ENCODE peak calls at places on chromosome 9, in nine cellular contexts. P is IMR-90, L is ecto neural progenitor cell, T is hypothalamus, B is H54, Q is pancreas, C is brain microvascular endothelial cell, J is amniotic epithelial cell, F is NCI-H1436. I is an unnamed sample.

GRCh38 chr9:105415344-105415980 is 32.4 kb upstream of the FSD1L start:
- DNase-seq in P (peak; percentile 55), F (peak; percentile 64), T (peak; percentile 50), Q (peak; percentile 18), J (peak; percentile 39), C (peak; percentile 38), B (peak; percentile 48), L (peak; percentile 76), I (peak; percentile 55)

GRCh38 chr9:89951671-89952070 is 346.9 kb downstream of the GADD45G start:
- DNase-seq in T (no peak), Q (no peak), C (no peak), B (no peak), F (no peak), L (no peak), J (peak; percentile 6), P (peak; percentile 16), I (no peak)

GRCh38 chr9:114694146-114694545 is 12.2 kb upstream of the TEX48 start:
- DNase-seq in L (no peak), Q (no peak), F (no peak), B (peak; percentile 30), J (peak; percentile 34), C (no peak), P (peak; percentile 23), T (no peak), I (no peak)

GRCh38 chr9:76441551-76442322 is 17.2 kb upstream of the GCNT1 start:
- DNase-seq in T (no peak), J (peak; percentile 29), C (peak; percentile 73), B (peak; percentile 59), F (no peak), P (peak; percentile 92), Q (no peak), L (no peak), I (no peak)

GRCh38 chr9:9558907-9559306 is 1053.9 kb downstream of the PTPRD start:
- DNase-seq in F (no peak), P (no peak), J (no peak), L (no peak), T (no peak), C (no peak), Q (no peak), B (no peak), I (no peak)

GRCh38 chr9:4979224-4979623 is 5.8 kb upstream of the JAK2 start:
- DNase-seq in L (no peak), C (no peak), T (no peak), J (peak; percentile 59), B (no peak), P (peak; percentile 53), F (no peak), Q (no peak), I (no peak)

GRCh38 chr9:97300586-97300985 is 6.9 kb upstream of the CCDC180 start:
- DNase-seq in B (no peak), T (no peak), C (no peak), Q (no peak), L (no peak), F (no peak), J (no peak), P (no peak), I (no peak)

GRCh38 chr9:111957856-111958631 is 61.4 kb downstream of the UGCG start:
- DNase-seq in J (peak; percentile 99), F (peak; percentile 11), P (peak; percentile 99), Q (no peak), L (no peak), B (peak; percentile 46), T (peak; percentile 18), C (peak; percentile 97), I (peak; percentile 20)

GRCh38 chr9:126773004-126773607 is 31.7 kb upstream of the ZBTB43 start:
- DNase-seq in F (no peak), Q (no peak), P (peak; percentile 16), L (no peak), T (no peak), C (no peak), B (peak; percentile 60), J (peak; percentile 35), I (no peak)

GRCh38 chr9:15104826-15105420 is 194.7 kb upstream of the FREM1 start:
- DNase-seq in T (peak; percentile 3), B (peak; percentile 7), C (peak; percentile 10), F (peak; percentile 38), J (peak; percentile 37), L (no peak), Q (no peak), P (peak; percentile 46), I (peak; percentile 2)

GRCh38 chr9:114203410-114204140 is 48.2 kb downstream of the COL27A1 start:
- DNase-seq in P (peak; percentile 25), B (no peak), J (no peak), L (no peak), F (no peak), C (no peak), T (peak; percentile 31), Q (no peak), I (no peak)

GRCh38 chr9:122227576-122227903 is 1.2 kb downstream of the LHX6 start:
- DNase-seq in Q (no peak), L (no peak), B (no peak), T (no peak), J (no peak), C (no peak), F (peak; percentile 42), P (no peak), I (no peak)

GRCh38 chr9:4887556-4887955 is 94.8 kb downstream of the RCL1 start:
- DNase-seq in B (no peak), J (no peak), C (no peak), T (no peak), P (peak; percentile 65), F (no peak), Q (no peak), L (no peak), I (no peak)

GRCh38 chr9:123637596-123637939 is 281.6 kb downstream of the CRB2 start:
- DNase-seq in Q (no peak), B (no peak), P (peak; percentile 53), L (no peak), F (no peak), T (no peak), C (peak; percentile 36), J (peak; percentile 46), I (no peak)

GRCh38 chr9:69180670-69181069 is 6.6 kb downstream of the TJP2 start:
- DNase-seq in P (peak; percentile 99), C (peak; percentile 99), T (no peak), B (peak; percentile 92), Q (peak; percentile 41), J (peak; percentile 94), L (no peak), F (no peak), I (no peak)

GRCh38 chr9:81078555-81078954 is 610.8 kb downstream of the TLE1 start:
- DNase-seq in Q (no peak), J (no peak), B (no peak), F (no peak), P (peak; percentile 7), T (no peak), C (no peak), L (no peak), I (no peak)

GRCh38 chr9:99176527-99177013 is 45.2 kb downstream of the ALG2 start:
- DNase-seq in Q (no peak), J (no peak), P (no peak), C (no peak), F (peak; percentile 23), L (no peak), B (no peak), T (no peak), I (no peak)

GRCh38 chr9:92176068-92176799 is 61.0 kb upstream of the SPTLC1 start:
- DNase-seq in P (no peak), F (no peak), L (peak; percentile 42), C (no peak), T (no peak), J (no peak), Q (no peak), B (no peak), I (no peak)

GRCh38 chr9:22446589-22446949 is at the start of gene DMRTA1:
- DNase-seq in Q (peak; percentile 84), P (peak; percentile 25), J (peak; percentile 35), F (peak; percentile 2), C (peak; percentile 51), L (peak; percentile 90), T (peak; percentile 71), B (peak; percentile 61), I (peak; percentile 5)

GRCh38 chr9:93968451-93969327 is 13.5 kb upstream of the BARX1 start:
- DNase-seq in P (peak; percentile 59), L (no peak), T (no peak), C (peak; percentile 45), B (peak; percentile 29), J (peak; percentile 47), F (no peak), Q (no peak), I (no peak)

GRCh38 chr9:70229026-70229425 is 29.8 kb upstream of the SMC5 start:
- DNase-seq in J (peak; percentile 26), L (no peak), B (no peak), C (no peak), Q (no peak), F (no peak), T (no peak), P (no peak), I (no peak)

GRCh38 chr9:70229579-70229978 is 29.2 kb upstream of the SMC5 start:
- DNase-seq in B (no peak), C (no peak), T (no peak), F (no peak), Q (no peak), P (peak; percentile 68), L (no peak), J (peak; percentile 49), I (no peak)

GRCh38 chr9:7298123-7298522 is 501.5 kb downstream of the DMAC1 start:
- DNase-seq in P (no peak), J (no peak), L (no peak), C (no peak), T (no peak), F (no peak), Q (no peak), B (no peak), I (no peak)

GRCh38 chr9:98665511-98665910 is 43.2 kb downstream of the GABBR2 start:
- DNase-seq in Q (no peak), B (no peak), T (no peak), F (no peak), L (no peak), C (no peak), J (no peak), P (no peak), I (no peak)

I was measured in naive B cell.